ENCODE peak calls at places on chromosomes 3 and 15, in six cellular contexts. J, G, W, M, L and I are unnamed samples.

GRCh38 chr15:51062736-51063135 is 32.0 kb downstream of the TNFAIP8L3 start:
- DNase-seq in W (no peak), G (no peak), L (no peak), M (no peak), J (no peak), I (no peak)

GRCh38 chr15:35260961-35261360 is 175.9 kb upstream of the NANOGP8 start:
- DNase-seq in W (no peak), G (no peak), M (no peak), L (no peak), J (no peak), I (no peak)

GRCh38 chr3:160885791-160886286 is 129.8 kb downstream of the PPM1L start:
- DNase-seq in G (no peak), W (peak; percentile 60), J (peak; percentile 87), M (peak; percentile 6), L (peak; percentile 38), I (no peak)

GRCh38 chr3:117660941-117661635 is 951.5 kb downstream of the TUSC7 start:
- DNase-seq in L (peak; percentile 45), G (no peak), M (peak; percentile 94), J (peak; percentile 93), W (no peak), I (no peak)

GRCh38 chr15:58118272-58118671 is 19.9 kb upstream of the AQP9 start:
- DNase-seq in G (no peak), W (no peak), J (no peak), M (no peak), L (no peak), I (no peak)

GRCh38 chr3:114551770-114552526 is 258.1 kb downstream of the TIGIT start:
- DNase-seq in L (no peak), J (peak; percentile 61), W (no peak), G (peak; percentile 66), M (peak; percentile 27), I (no peak)

GRCh38 chr15:91135201-91136130 is 35.4 kb downstream of the SV2B start:
- DNase-seq in G (no peak), M (no peak), L (no peak), W (no peak), J (no peak), I (peak; percentile 60)

GRCh38 chr3:146547235-146547835 is 2.9 kb upstream of the PLSCR1 start:
- DNase-seq in W (no peak), G (no peak), M (no peak), L (no peak), J (no peak), I (no peak)

GRCh38 chr3:125644036-125645025 is 49.0 kb upstream of the OSBPL11 start:
- DNase-seq in J (peak; percentile 36), L (no peak), W (no peak), G (no peak), M (no peak), I (no peak)

GRCh38 chr15:71118881-71119632 is 3.8 kb downstream of the THSD4 start:
- DNase-seq in L (no peak), W (no peak), G (no peak), J (no peak), M (no peak), I (no peak)

GRCh38 chr15:73746288-73746687 is 6.9 kb downstream of the INSYN1 start:
- DNase-seq in G (no peak), L (no peak), W (no peak), J (no peak), M (no peak), I (no peak)

GRCh38 chr15:32867313-32867626 is 149.5 kb downstream of the GREM1 start:
- DNase-seq in M (no peak), G (peak; percentile 69), L (peak; percentile 78), W (no peak), J (peak; percentile 90), I (no peak)

GRCh38 chr3:10273697-10274305 is 18.9 kb downstream of the GHRL start:
- DNase-seq in J (peak; percentile 56), W (no peak), L (no peak), G (no peak), M (peak; percentile 34), I (no peak)

GRCh38 chr3:195075199-195075940 is 195.6 kb downstream of the XXYLT1 start:
- DNase-seq in M (no peak), L (no peak), W (no peak), G (no peak), J (peak; percentile 23), I (no peak)

GRCh38 chr3:53800041-53800440 is 46.2 kb downstream of the CHDH start:
- DNase-seq in J (no peak), W (no peak), M (no peak), L (no peak), G (no peak), I (no peak)

GRCh38 chr3:14208977-14209394 is 30.4 kb downstream of the LSM3 start:
- DNase-seq in G (no peak), M (no peak), L (peak; percentile 57), W (no peak), J (peak; percentile 71), I (no peak)

GRCh38 chr3:39361252-39361927 is 21.8 kb upstream of the SLC25A38 start:
- DNase-seq in J (no peak), W (no peak), M (no peak), L (no peak), G (no peak), I (no peak)

GRCh38 chr3:55143336-55143735 is 215.5 kb upstream of the LRTM1 start:
- DNase-seq in G (no peak), M (no peak), J (no peak), L (no peak), W (no peak), I (no peak)

GRCh38 chr15:61641645-61642044 is 412.5 kb upstream of the RORA start:
- DNase-seq in M (no peak), L (no peak), G (no peak), J (no peak), W (no peak), I (no peak)

GRCh38 chr3:122977645-122978466 is 49.7 kb downstream of the SEMA5B start:
- DNase-seq in L (peak; percentile 27), M (peak; percentile 56), J (peak; percentile 88), W (peak; percentile 67), G (no peak), I (no peak)

GRCh38 chr15:74816624-74817369 is 4.2 kb downstream of the LMAN1L start:
- DNase-seq in J (no peak), M (no peak), W (no peak), G (no peak), L (no peak), I (no peak)

GRCh38 chr3:4720316-4721075 is 227.3 kb downstream of the ITPR1 start:
- DNase-seq in M (peak; percentile 82), J (peak; percentile 96), L (no peak), G (no peak), W (peak; percentile 52), I (peak; percentile 35)

GRCh38 chr3:190041333-190042041 is 79.2 kb downstream of the P3H2 start:
- DNase-seq in J (peak; percentile 80), G (no peak), W (peak; percentile 60), M (no peak), L (peak; percentile 15), I (peak; percentile 19)

GRCh38 chr3:160684368-160684740 is 7.4 kb downstream of the ARL14 start:
- DNase-seq in W (no peak), J (no peak), M (no peak), G (no peak), L (no peak), I (no peak)

GRCh38 chr3:40800343-40800742 is 275.6 kb downstream of the ZNF621 start:
- DNase-seq in L (peak; percentile 3), W (no peak), M (peak; percentile 97), G (peak; percentile 79), J (peak; percentile 98), I (no peak)

GRCh38 chr3:16839271-16840110 is 45.3 kb upstream of the PLCL2 start:
- DNase-seq in M (no peak), J (no peak), W (no peak), G (no peak), L (no peak), I (no peak)

GRCh38 chr3:181008796-181009195 is 19.3 kb upstream of the DNAJC19 start:
- DNase-seq in M (no peak), G (no peak), W (no peak), L (no peak), J (no peak), I (no peak)

GRCh38 chr3:99651561-99651960 is 13.2 kb downstream of the COL8A1 start:
- DNase-seq in G (no peak), M (no peak), J (peak; percentile 82), W (no peak), L (no peak), I (no peak)

DNA sequence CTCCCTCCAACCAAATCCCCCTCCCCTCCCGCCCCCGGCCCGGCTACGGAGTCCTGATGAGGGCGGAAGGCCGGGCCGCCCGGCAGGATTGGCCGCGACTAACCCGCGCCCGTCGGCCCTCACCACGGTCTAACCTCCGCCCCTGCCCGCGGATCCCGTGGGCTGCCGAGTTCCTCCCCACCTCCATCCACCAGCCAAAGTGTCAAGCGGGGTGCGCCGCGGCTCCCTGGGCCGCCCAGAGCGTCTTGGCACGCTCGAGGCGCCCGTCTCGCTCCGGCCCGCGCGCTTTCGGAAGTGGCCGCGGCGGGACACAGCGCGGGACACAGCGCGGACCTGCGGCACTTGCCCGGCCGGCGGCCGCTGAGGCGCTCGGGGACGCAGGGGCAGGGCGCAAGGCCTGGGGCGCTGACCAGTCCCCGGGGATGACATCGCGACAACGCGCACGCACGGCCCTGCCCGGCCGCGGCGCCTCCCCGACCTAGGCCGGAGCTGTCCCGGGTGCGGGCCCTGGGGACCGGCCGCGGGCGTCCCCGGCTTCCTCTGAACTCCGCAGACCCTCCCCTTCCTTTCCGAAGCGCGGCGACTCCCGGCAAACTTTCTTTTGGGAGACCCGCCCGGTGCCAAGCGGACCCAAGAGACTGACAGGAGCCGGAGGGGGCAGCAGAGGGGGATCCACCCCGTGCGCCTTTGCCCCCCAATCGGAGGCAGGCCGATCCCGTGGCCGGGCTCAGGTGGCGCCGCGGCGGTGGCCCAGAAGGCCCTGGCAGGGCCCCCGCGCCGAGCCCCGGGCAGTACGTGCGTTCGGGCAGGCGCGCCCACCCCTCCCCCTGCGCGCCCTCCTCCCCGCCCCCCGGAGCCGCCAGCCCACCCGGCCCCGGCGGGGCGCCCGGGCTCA is 112.8 kb upstream of the ICE2 start:
- DNase-seq in W (peak; percentile 61), G (no peak), J (no peak), L (no peak), M (no peak), I (peak; percentile 39)
- TF ChIP-seq CTCF in W (no peak), G (peak; percentile 13), J (no peak), L (no peak), M (no peak), I (no peak)

GRCh38 chr3:908839-909238 is 184.0 kb upstream of the CNTN6 start:
- DNase-seq in L (no peak), J (peak; percentile 19), G (no peak), W (peak; percentile 48), M (no peak), I (no peak)
- TF ChIP-seq CTCF in L (no peak), J (peak; percentile 53), G (peak; percentile 48), W (peak; percentile 70), M (peak; percentile 41), I (no peak)

DNA sequence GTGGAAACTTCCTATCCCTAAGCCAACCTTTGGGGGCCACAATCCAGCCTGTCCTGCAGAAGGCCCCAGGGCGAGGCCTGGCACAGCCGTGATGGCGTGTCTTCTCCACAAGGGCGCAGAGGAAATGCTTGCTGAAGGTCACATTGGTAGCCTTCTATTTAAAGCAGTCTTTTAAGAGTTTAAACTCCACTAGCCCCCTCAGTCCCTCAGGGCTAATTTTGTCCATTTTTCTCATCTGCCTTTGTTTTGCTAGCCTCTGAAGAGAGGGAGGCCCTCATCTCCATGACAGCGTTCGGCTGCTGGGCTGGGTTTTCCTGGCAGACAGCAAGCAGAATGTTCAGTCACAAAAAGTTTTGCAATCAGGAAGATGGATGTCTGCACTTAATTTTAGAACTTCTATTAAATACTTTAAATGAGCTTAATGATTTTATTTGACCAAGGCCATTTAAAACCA is 40.8 kb downstream of the RARB start:
- DNase-seq in M (no peak), L (no peak), J (peak; percentile 93), W (peak; percentile 46), G (no peak), I (no peak)
- TF ChIP-seq CTCF in M (peak; percentile 13), L (no peak), J (peak; percentile 45), W (peak; percentile 47), G (no peak), I (no peak)

GRCh38 chr3:50388021-50388719 is 28.8 kb upstream of the TMEM115 start:
- DNase-seq in L (no peak), W (peak; percentile 67), M (no peak), J (peak; percentile 28), G (no peak), I (no peak)
- TF ChIP-seq CTCF in L (peak; percentile 21), W (peak; percentile 67), M (peak; percentile 57), J (peak; percentile 59), G (no peak), I (peak; percentile 8)